ENCODE peak calls at places on chromosomes 11 and 22, in four cellular contexts. One of them, this sample, is unnamed.

GRCh38 chr11:131498631-131499053 is 128.2 kb downstream of the NTM start:
- DNase-seq in LHCN-M2: no peak
- DNase-seq in GM13976: no peak
- DNase-seq in stimulated activated effector memory CD8-positive, alpha-beta T cell treated with anti-CD3 and anti-CD28 coated beads, Interleukin-12 subunit alpha, Interleukin-12 subunit beta, amount 100 ng/mL, for 72 hours: no peak
- DNase-seq in this sample: no peak

GRCh38 chr22:21032037-21032842 is at the start of gene SLC7A4:
- DNase-seq in LHCN-M2: no peak
- DNase-seq in GM13976: no peak
- DNase-seq in stimulated activated effector memory CD8-positive, alpha-beta T cell treated with anti-CD3 and anti-CD28 coated beads, Interleukin-12 subunit alpha, Interleukin-12 subunit beta, amount 100 ng/mL, for 72 hours: no peak
- DNase-seq in this sample: no peak

GRCh38 chr11:27541790-27542189 is 35.2 kb upstream of the LIN7C start:
- DNase-seq in GM13976: no peak
- DNase-seq in stimulated activated effector memory CD8-positive, alpha-beta T cell treated with anti-CD3 and anti-CD28 coated beads, Interleukin-12 subunit alpha, Interleukin-12 subunit beta, amount 100 ng/mL, for 72 hours: no peak
- DNase-seq in LHCN-M2: no peak
- DNase-seq in this sample: no peak

GRCh38 chr11:123303924-123304323 is 108.9 kb upstream of the CLMP start:
- DNase-seq in GM13976: no peak
- DNase-seq in stimulated activated effector memory CD8-positive, alpha-beta T cell treated with anti-CD3 and anti-CD28 coated beads, Interleukin-12 subunit alpha, Interleukin-12 subunit beta, amount 100 ng/mL, for 72 hours: no peak
- DNase-seq in LHCN-M2: no peak
- DNase-seq in this sample: no peak

GRCh38 chr11:118897721-118898310 is 14.1 kb downstream of the CXCR5 start:
- DNase-seq in LHCN-M2: no peak
- DNase-seq in GM13976: no peak
- DNase-seq in stimulated activated effector memory CD8-positive, alpha-beta T cell treated with anti-CD3 and anti-CD28 coated beads, Interleukin-12 subunit alpha, Interleukin-12 subunit beta, amount 100 ng/mL, for 72 hours: no peak
- DNase-seq in this sample: no peak

GRCh38 chr11:35134403-35135126 is 4.4 kb upstream of the CD44 start:
- DNase-seq in GM13976: no peak
- DNase-seq in stimulated activated effector memory CD8-positive, alpha-beta T cell treated with anti-CD3 and anti-CD28 coated beads, Interleukin-12 subunit alpha, Interleukin-12 subunit beta, amount 100 ng/mL, for 72 hours: no peak
- DNase-seq in LHCN-M2: no peak
- DNase-seq in this sample: no peak

GRCh38 chr11:128626913-128627665 is 39.7 kb upstream of the ETS1 start:
- DNase-seq in stimulated activated effector memory CD8-positive, alpha-beta T cell treated with anti-CD3 and anti-CD28 coated beads, Interleukin-12 subunit alpha, Interleukin-12 subunit beta, amount 100 ng/mL, for 72 hours: no peak
- DNase-seq in LHCN-M2: no peak
- DNase-seq in GM13976: no peak
- DNase-seq in this sample: no peak

GRCh38 chr22:35399114-35399677 is 744 bp upstream of the MCM5 start:
- DNase-seq in stimulated activated effector memory CD8-positive, alpha-beta T cell treated with anti-CD3 and anti-CD28 coated beads, Interleukin-12 subunit alpha, Interleukin-12 subunit beta, amount 100 ng/mL, for 72 hours: no peak
- DNase-seq in GM13976: no peak
- DNase-seq in LHCN-M2: no peak
- DNase-seq in this sample: no peak

GRCh38 chr11:117478926-117479325 is 151.3 kb downstream of the CEP164 start:
- DNase-seq in stimulated activated effector memory CD8-positive, alpha-beta T cell treated with anti-CD3 and anti-CD28 coated beads, Interleukin-12 subunit alpha, Interleukin-12 subunit beta, amount 100 ng/mL, for 72 hours: no peak
- DNase-seq in GM13976: no peak
- DNase-seq in LHCN-M2: no peak
- DNase-seq in this sample: no peak

GRCh38 chr11:57202282-57202681 is 20.5 kb downstream of the LRRC55 start:
- DNase-seq in stimulated activated effector memory CD8-positive, alpha-beta T cell treated with anti-CD3 and anti-CD28 coated beads, Interleukin-12 subunit alpha, Interleukin-12 subunit beta, amount 100 ng/mL, for 72 hours: no peak
- DNase-seq in GM13976: no peak
- DNase-seq in LHCN-M2: no peak
- DNase-seq in this sample: no peak

GRCh38 chr22:42275970-42276369 is 5.5 kb upstream of the TCF20 start:
- DNase-seq in GM13976: no peak
- DNase-seq in LHCN-M2: no peak
- DNase-seq in stimulated activated effector memory CD8-positive, alpha-beta T cell treated with anti-CD3 and anti-CD28 coated beads, Interleukin-12 subunit alpha, Interleukin-12 subunit beta, amount 100 ng/mL, for 72 hours: no peak
- DNase-seq in this sample: no peak

GRCh38 chr11:28146123-28146751 is 38.0 kb downstream of the METTL15 start:
- DNase-seq in GM13976: no peak
- DNase-seq in LHCN-M2: peak; percentile 91
- DNase-seq in stimulated activated effector memory CD8-positive, alpha-beta T cell treated with anti-CD3 and anti-CD28 coated beads, Interleukin-12 subunit alpha, Interleukin-12 subunit beta, amount 100 ng/mL, for 72 hours: no peak
- DNase-seq in this sample: no peak

GRCh38 chr11:130476200-130476921 is 27.9 kb downstream of the ADAMTS15 start:
- DNase-seq in GM13976: peak; percentile 18
- DNase-seq in stimulated activated effector memory CD8-positive, alpha-beta T cell treated with anti-CD3 and anti-CD28 coated beads, Interleukin-12 subunit alpha, Interleukin-12 subunit beta, amount 100 ng/mL, for 72 hours: no peak
- DNase-seq in LHCN-M2: no peak
- DNase-seq in this sample: no peak